ENCODE peak calls at places on chromosomes 16 and 17, in five cellular contexts. V is uterus; E is SJSA1; T is CD8-positive, alpha-beta memory T cell; Y is mammary epithelial cell. Q is an unnamed sample. For H3K36me3, the result is how much of the 10 kb centered on the place peaks cover.

GRCh38 chr16:56729736-56730662 is at the start of gene NUP93:
- DNase-seq in V (peak), Y (peak), E (peak), T (peak), Q (peak)

GRCh38 chr16:31333686-31334649 is 21.0 kb upstream of the ITGAX start:
- DNase-seq in T (no peak), Y (peak), V (no peak), E (peak), Q (peak)

GRCh38 chr17:74477411-74477810 is 11.0 kb downstream of the CD300A start:
- DNase-seq in V (no peak), E (no peak), T (no peak), Y (no peak), Q (no peak)

GRCh38 chr16:66264311-66265105 is 102.0 kb upstream of the CDH5 start:
- DNase-seq in V (no peak), E (peak), Y (no peak), T (no peak), Q (peak)

GRCh38 chr16:64808474-64808873 is 313.4 kb downstream of the CDH11 start:
- DNase-seq in Y (no peak), V (no peak), T (no peak), E (no peak), Q (no peak)

GRCh38 chr17:34364741-34365140 is 1.7 kb upstream of the CCL1 start:
- DNase-seq in T (no peak), V (no peak), Y (no peak), E (no peak), Q (peak)

GRCh38 chr16:4501071-4501478 is 24.9 kb downstream of the HMOX2 start:
- DNase-seq in Y (no peak), T (no peak), V (no peak), E (no peak), Q (no peak)

GRCh38 chr17:33049781-33050414 is 58.3 kb downstream of the SPACA3 start:
- DNase-seq in V (peak), Y (no peak), E (peak), T (peak), Q (peak)

GRCh38 chr16:51453296-51453695 is 302.2 kb upstream of the SALL1 start:
- DNase-seq in Y (no peak), T (no peak), E (no peak), V (peak), Q (no peak)

GRCh38 chr17:32558328-32558955 is 71.6 kb downstream of the CDK5R1 start:
- DNase-seq in T (no peak), V (no peak), Y (no peak), E (no peak), Q (peak)

GRCh38 chr17:8073627-8074485 is 13.7 kb downstream of the ALOX12B start:
- DNase-seq in V (peak), E (peak), Y (peak), T (peak), Q (peak)

GRCh38 chr16:46894011-46894672 is 10.0 kb downstream of the GPT2 start:
- DNase-seq in Y (no peak), T (no peak), V (no peak), E (no peak), Q (no peak)

GRCh38 chr16:70490261-70490660 is 33.1 kb downstream of the COG4 start:
- DNase-seq in Y (no peak), T (no peak), V (no peak), E (no peak), Q (no peak)

GRCh38 chr17:50139950-50140885 is 10.3 kb upstream of the SAMD14 start:
- DNase-seq in E (peak), T (peak), Y (peak), V (peak), Q (peak)

GRCh38 chr16:89402962-89403361 is 87.4 kb downstream of the ANKRD11 start:
- DNase-seq in T (no peak), V (no peak), Y (no peak), E (no peak), Q (no peak)

GRCh38 chr17:34728771-34729310 is 149.5 kb downstream of the TMEM132E start:
- DNase-seq in Y (no peak), V (no peak), E (no peak), T (no peak), Q (peak)

GRCh38 chr16:14520753-14521152 is 109.3 kb downstream of the PARN start:
- DNase-seq in T (no peak), E (no peak), Y (no peak), V (no peak), Q (no peak)

GRCh38 chr16:68297908-68298307 is 12.8 kb downstream of the SLC7A6OS start:
- DNase-seq in Y (no peak), V (no peak), E (no peak), T (no peak), Q (no peak)

GRCh38 chr17:58531661-58532554 is 17.5 kb upstream of the MTMR4 start:
- DNase-seq in T (peak), Y (peak), E (no peak), V (peak), Q (peak)

GRCh38 chr17:31537558-31537957 is 146.1 kb downstream of the RAB11FIP4 start:
- DNase-seq in T (no peak), Y (no peak), E (no peak), V (peak), Q (no peak)

GRCh38 chr16:66728117-66728787 is 23.2 kb downstream of the DYNC1LI2 start:
- DNase-seq in E (no peak), T (no peak), Y (peak), V (peak), Q (no peak)

GRCh38 chr17:78416311-78416711 is 37.9 kb downstream of the PGS1 start:
- DNase-seq in E (peak), V (no peak), T (no peak), Y (no peak), Q (no peak)

GRCh38 chr16:75256871-75257343 is 5.5 kb upstream of the BCAR1 start:
- DNase-seq in E (no peak), Y (no peak), T (no peak), V (peak), Q (peak)

GRCh38 chr17:82915010-82915696 is 75.3 kb upstream of the ZNF750 start:
- DNase-seq in E (no peak), Y (no peak), T (no peak), V (no peak), Q (no peak)

GRCh38 chr17:57892820-57893595 is 43.2 kb upstream of the MRPS23 start:
- DNase-seq in V (peak), T (no peak), Y (peak), E (peak), Q (peak)

GRCh38 chr16:65749566-65749965 is 616.9 kb upstream of the CDH5 start:
- DNase-seq in V (no peak), T (no peak), E (no peak), Y (no peak), Q (no peak)

GRCh38 chr16:3038256-3038655 is 1.5 kb upstream of the BICDL2 start:
- DNase-seq in E (no peak), Y (peak), T (no peak), V (no peak), Q (peak)

GRCh38 chr17:16662936-16663335 is 9.3 kb upstream of the ZNF624 start:
- DNase-seq in T (no peak), V (no peak), Y (peak), E (no peak), Q (no peak)

GRCh38 chr16:85056211-85056748 is 28.7 kb downstream of the KIAA0513 start:
- DNase-seq in E (no peak), T (no peak), V (peak), Y (no peak), Q (peak)

GRCh38 chr16:72974142-72974769 is 73.7 kb downstream of the ZFHX3 start:
- DNase-seq in Y (no peak), E (no peak), T (no peak), V (no peak), Q (no peak)

GRCh38 chr16:25838724-25839186 is 147.0 kb downstream of the HS3ST4 start:
- DNase-seq in Y (peak), V (no peak), T (no peak), E (no peak), Q (peak)

GRCh38 chr16:4358831-4359561 is 7.9 kb upstream of the PAM16 start:
- DNase-seq in Y (no peak), E (peak), V (peak), T (peak), Q (peak)

GRCh38 chr16:2913603-2914002 is 1.9 kb downstream of the FLYWCH1 start:
- DNase-seq in T (no peak), V (no peak), Y (no peak), E (no peak), Q (no peak)

GRCh38 chr16:84467256-84467655 is 37.2 kb downstream of the MEAK7 start:
- DNase-seq in V (no peak), Y (peak), E (no peak), T (no peak), Q (no peak)

GRCh38 chr17:68515238-68515637 is 3.0 kb downstream of the PRKAR1A start:
- DNase-seq in V (no peak), E (no peak), T (no peak), Y (no peak), Q (peak)

GRCh38 chr17:68514809-68515208 is 2.6 kb downstream of the PRKAR1A start:
- DNase-seq in E (no peak), Y (peak), T (no peak), V (no peak), Q (peak)

GRCh38 chr17:68512967-68513474 is 791 bp downstream of the PRKAR1A start:
- DNase-seq in Y (peak), E (peak), V (peak), T (no peak), Q (peak)

GRCh38 chr17:68512247-68512966 is at the start of gene PRKAR1A:
- DNase-seq in T (peak), Y (peak), E (peak), V (peak), Q (peak)

DNA sequence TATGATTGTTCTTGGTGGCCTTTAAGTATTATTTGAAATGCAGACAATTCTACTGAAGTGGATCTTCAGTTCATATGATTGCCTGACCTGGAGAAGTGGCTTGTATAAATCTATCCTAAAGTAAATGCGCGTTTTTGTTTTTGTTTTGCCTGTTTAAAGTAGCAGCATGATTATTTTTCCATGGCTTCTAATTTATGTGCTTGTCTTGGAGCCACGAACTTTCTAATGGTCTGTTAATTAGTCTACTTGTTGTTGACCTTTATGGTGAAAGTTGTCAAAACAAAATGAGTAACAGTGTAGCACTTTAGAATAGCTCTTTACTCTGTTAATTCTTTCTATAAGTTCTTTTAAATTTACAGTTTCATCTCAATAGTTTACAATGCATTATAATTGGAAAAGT is 1.7 kb downstream of the PRKAR1A start:
- DNase-seq in V (no peak), E (no peak), T (no peak), Y (no peak), Q (no peak)
- H3K36me3 ChIP-seq in V (under half), E (half or more), T (under half), Y (under half), Q (under half)

GRCh38 chr16:48330133-48330846 is 54.9 kb downstream of the SIAH1 start:
- DNase-seq in T (no peak), V (no peak), Y (peak), E (no peak), Q (no peak)
- H3K36me3 ChIP-seq in T (under half), V (under half), Y (under half), E (under half), Q (under half)

GRCh38 chr16:80831039-80831438 is 26.6 kb upstream of the CDYL2 start:
- DNase-seq in V (no peak), E (no peak), Y (no peak), T (no peak), Q (no peak)
- H3K36me3 ChIP-seq in V (under half), E (under half), Y (under half), T (under half), Q (under half)

GRCh38 chr17:81459864-81460263 is 52.7 kb downstream of the ACTG1 start:
- DNase-seq in V (no peak), E (no peak), Y (no peak), T (no peak), Q (no peak)
- H3K36me3 ChIP-seq in V (under half), E (under half), Y (under half), T (under half), Q (under half)

GRCh38 chr17:59914274-59914854 is 21.4 kb downstream of the RPS6KB1 start:
- DNase-seq in Y (peak), V (no peak), E (no peak), T (no peak), Q (no peak)
- H3K36me3 ChIP-seq in Y (under half), V (under half), E (half or more), T (under half), Q (under half)

GRCh38 chr16:58157239-58157638 is 28.1 kb upstream of the CFAP20 start:
- DNase-seq in Y (no peak), T (no peak), V (no peak), E (no peak), Q (no peak)

GRCh38 chr16:58158137-58158536 is 29.0 kb upstream of the CFAP20 start:
- DNase-seq in E (no peak), V (no peak), T (no peak), Y (no peak), Q (no peak)

GRCh38 chr16:58155839-58156238 is 26.7 kb upstream of the CFAP20 start:
- DNase-seq in T (no peak), V (no peak), Y (no peak), E (peak), Q (no peak)

DNA sequence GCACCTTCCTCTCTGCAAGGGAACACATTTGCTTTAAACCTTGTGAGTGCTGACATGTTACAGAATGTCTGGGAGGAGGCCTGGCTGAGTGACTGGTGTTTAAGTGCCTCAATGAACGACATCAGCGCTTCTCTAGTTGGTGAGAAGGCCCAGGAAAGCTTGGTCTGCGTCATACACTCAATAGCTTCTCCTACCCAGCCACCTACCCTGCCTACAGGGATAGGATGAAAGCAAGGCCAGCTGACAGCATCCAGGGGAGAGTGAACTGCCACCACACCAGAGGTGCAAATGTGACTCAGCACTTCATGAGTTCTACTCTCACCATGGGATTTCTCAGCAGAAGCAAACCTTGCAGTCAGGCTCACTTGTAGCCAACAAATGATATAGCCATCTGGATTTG is 31.7 kb upstream of the CFAP20 start:
- DNase-seq in Y (no peak), E (no peak), V (no peak), T (no peak), Q (no peak)
- H3K36me3 ChIP-seq in Y (under half), E (half or more), V (under half), T (under half), Q (half or more)

GRCh38 chr17:19904924-19905323 is 37.2 kb upstream of the ULK2 start:
- DNase-seq in V (no peak), E (no peak), Y (no peak), T (no peak), Q (no peak)

GRCh38 chr17:19905514-19905913 is 37.8 kb upstream of the ULK2 start:
- DNase-seq in Y (no peak), V (no peak), T (no peak), E (no peak), Q (no peak)

GRCh38 chr17:19900809-19901208 is 33.1 kb upstream of the ULK2 start:
- DNase-seq in E (no peak), T (no peak), Y (no peak), V (no peak), Q (no peak)

DNA sequence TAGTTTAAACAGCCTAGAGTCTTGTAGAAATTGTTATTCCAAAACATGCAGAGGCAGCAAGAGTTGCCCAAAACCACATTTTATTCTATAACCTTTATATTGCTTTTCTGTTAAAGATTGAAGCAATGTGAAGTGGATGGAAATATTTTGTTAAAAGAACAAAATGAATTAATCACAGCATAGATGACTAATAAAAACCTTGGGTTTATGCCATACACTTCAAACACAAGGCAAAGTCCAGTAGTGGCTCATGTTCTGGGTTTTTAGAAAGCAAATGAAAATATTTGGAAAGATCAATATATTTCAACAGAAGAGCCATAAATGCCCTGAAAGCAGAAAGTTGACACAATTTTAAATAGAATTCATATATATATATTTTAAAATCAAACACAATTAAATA is 36.7 kb upstream of the ULK2 start:
- DNase-seq in T (no peak), E (no peak), V (no peak), Y (no peak), Q (no peak)
- H3K36me3 ChIP-seq in T (under half), E (half or more), V (under half), Y (under half), Q (half or more)

DNA sequence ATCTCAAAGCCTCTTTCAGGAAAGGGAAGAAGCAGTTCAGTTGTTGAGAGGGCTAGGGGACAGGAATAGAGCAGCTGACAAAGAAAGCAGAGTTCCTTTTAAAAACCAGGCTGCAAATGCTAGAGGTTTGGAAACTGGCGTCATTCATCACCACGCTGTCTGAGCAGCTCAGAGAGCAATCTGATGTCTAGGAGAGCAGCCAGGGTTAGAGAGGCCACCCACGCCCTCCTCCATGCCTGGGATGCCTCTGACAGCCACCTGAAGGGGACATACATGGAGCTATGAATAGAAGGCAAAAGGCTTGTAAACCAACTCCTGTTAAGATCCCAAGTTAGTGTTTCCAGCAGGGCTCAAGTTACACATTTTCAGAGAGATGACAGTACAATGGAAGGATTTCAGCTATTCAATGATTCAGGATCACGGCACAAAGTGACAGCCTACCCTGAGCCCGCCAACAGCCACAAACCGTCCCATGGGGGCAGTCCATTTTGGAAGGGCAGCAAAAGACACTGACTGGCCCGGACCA is 12.4 kb downstream of the RAB5C start:
- DNase-seq in T (no peak), V (no peak), Y (no peak), E (peak), Q (no peak)
- H3K36me3 ChIP-seq in T (under half), V (under half), Y (under half), E (under half), Q (under half)